ENCODE peak calls at places on chromosomes 5 and 9, in four cellular contexts. R is CD8-positive, alpha-beta memory T cell; I is NCI-H774; W is adipocyte. L is an unnamed sample.

GRCh38 chr5:132962429-132962928 is 955 bp downstream of the AFF4 start:
- DNase-seq in I (peak), W (peak), R (no peak), L (peak)

GRCh38 chr5:40359093-40359492 is 320.6 kb upstream of the PTGER4 start:
- DNase-seq in I (no peak), W (no peak), R (no peak), L (no peak)

GRCh38 chr5:138632900-138633489 is 57.8 kb upstream of the HSPA9 start:
- DNase-seq in W (peak), R (no peak), I (peak), L (peak)

GRCh38 chr9:87878930-87879603 is 3.6 kb upstream of the SPATA31E1 start:
- DNase-seq in I (no peak), W (peak), R (no peak), L (peak)

GRCh38 chr5:71011194-71011792 is 13.8 kb downstream of the NAIP start:
- DNase-seq in I (no peak), W (no peak), R (no peak), L (no peak)

GRCh38 chr9:124122813-124123462 is 111.4 kb downstream of the LHX2 start:
- DNase-seq in W (peak), R (no peak), I (no peak), L (no peak)

GRCh38 chr5:74386571-74387334 is 253.8 kb downstream of the ENC1 start:
- DNase-seq in I (no peak), R (no peak), W (no peak), L (no peak)

GRCh38 chr5:173954671-173955605 is 34.0 kb upstream of the C5orf47 start:
- DNase-seq in W (peak), I (no peak), R (no peak), L (peak)